ENCODE peak calls at places on chromosome 2, in eight cellular contexts. H, F, Q, I, Z, G, A and K are unnamed samples.
A peak's percentile ranks its signal among the peaks of the same experiment; 100 is the strongest.

GRCh38 chr2:231927566-231927890 is 1.3 kb upstream of the NPPC start:
- DNase-seq in H (no peak), F (no peak), Q (no peak), I (no peak), Z (no peak), G (no peak), A (no peak), K (no peak)

GRCh38 chr2:130836501-130837174 is at the start of gene ARHGEF4:
- DNase-seq in H (no peak), F (no peak), Q (no peak), I (no peak), Z (peak; percentile 81), G (no peak), A (peak; percentile 21), K (no peak)

GRCh38 chr2:79394485-79394859 is 118.4 kb upstream of the CTNNA2 start:
- DNase-seq in H (no peak), F (no peak), Q (no peak), I (no peak), Z (no peak), G (no peak), A (no peak), K (no peak)

GRCh38 chr2:175126661-175127060 is 41.3 kb downstream of the ATF2 start:
- DNase-seq in H (no peak), F (no peak), Q (peak; percentile 48), I (no peak), Z (no peak), G (no peak), A (no peak), K (no peak)

GRCh38 chr2:120825370-120826259 is 89.9 kb downstream of the GLI2 start:
- DNase-seq in H (no peak), F (no peak), Q (peak; percentile 60), I (peak; percentile 45), Z (no peak), G (peak; percentile 84), A (peak; percentile 52), K (no peak)

GRCh38 chr2:191114403-191114886 is 36.3 kb downstream of the STAT4 start:
- DNase-seq in H (no peak), F (no peak), Q (peak; percentile 33), I (no peak), Z (no peak), G (no peak), A (no peak), K (no peak)

GRCh38 chr2:237213325-237214040 is 127.8 kb downstream of the COPS8 start:
- DNase-seq in H (no peak), F (no peak), Q (peak; percentile 90), I (no peak), Z (no peak), G (peak; percentile 89), A (peak; percentile 69), K (no peak)

GRCh38 chr2:206856474-206856873 is 82.8 kb upstream of the CPO start:
- DNase-seq in H (peak; percentile 55), F (no peak), Q (peak; percentile 63), I (no peak), Z (no peak), G (peak; percentile 51), A (no peak), K (no peak)

GRCh38 chr2:197205590-197206215 is 104.9 kb downstream of the ANKRD44 start:
- DNase-seq in H (no peak), F (no peak), Q (no peak), I (no peak), Z (no peak), G (no peak), A (no peak), K (no peak)

GRCh38 chr2:237669129-237669627 is 41.8 kb downstream of the LRRFIP1 start:
- DNase-seq in H (no peak), F (no peak), Q (no peak), I (no peak), Z (no peak), G (no peak), A (no peak), K (no peak)

GRCh38 chr2:55073278-55073677 is 23.0 kb upstream of the RTN4 start:
- DNase-seq in H (no peak), F (no peak), Q (no peak), I (no peak), Z (no peak), G (peak; percentile 38), A (no peak), K (no peak)

GRCh38 chr2:104412384-104412783 is 441.5 kb upstream of the POU3F3 start:
- DNase-seq in H (no peak), F (no peak), Q (no peak), I (no peak), Z (peak; percentile 52), G (peak; percentile 31), A (peak; percentile 46), K (no peak)

GRCh38 chr2:210961249-210961648 is 404.9 kb downstream of the CPS1 start:
- DNase-seq in H (peak; percentile 95), F (no peak), Q (peak; percentile 40), I (no peak), Z (no peak), G (peak; percentile 70), A (no peak), K (peak; percentile 77)